ENCODE peak calls at places on chromosomes 12 and 14, in nine cellular contexts. H is prostate gland, X is upper lobe of left lung, V is spleen, R is breast epithelium, G is transverse colon, C is vagina, Q is HCT116, A is sigmoid colon. F is an unnamed sample.
A peak's percentile ranks its signal among the peaks of the same experiment; 100 is the strongest.

GRCh38 chr14:69424139-69424923 is 25.8 kb downstream of the SLC39A9 start:
- DNase-seq in H (no peak), X (no peak), V (no peak), R (no peak), G (no peak), C (no peak), Q (no peak), A (no peak), F (no peak)

GRCh38 chr12:45490232-45490881 is 239.1 kb upstream of the ARID2 start:
- DNase-seq in H (no peak), X (no peak), V (no peak), R (no peak), G (no peak), C (no peak), Q (no peak), A (no peak), F (no peak)

GRCh38 chr14:53048631-53049030 is 97.8 kb upstream of the FERMT2 start:
- DNase-seq in H (no peak), X (no peak), V (no peak), R (no peak), G (no peak), C (no peak), Q (no peak), A (no peak), F (no peak)

GRCh38 chr14:36604757-36605505 is 22.5 kb upstream of the NKX2-8 start:
- DNase-seq in H (peak; percentile 63), X (peak; percentile 54), V (no peak), R (peak; percentile 23), G (peak; percentile 40), C (no peak), Q (peak; percentile 76), A (no peak), F (peak; percentile 9)

GRCh38 chr12:106329231-106329985 is 26.9 kb downstream of the TCP11L2 start:
- DNase-seq in H (no peak), X (no peak), V (no peak), R (no peak), G (no peak), C (no peak), Q (no peak), A (no peak), F (no peak)

GRCh38 chr14:75240781-75241180 is 37.8 kb upstream of the FOS start:
- DNase-seq in H (no peak), X (no peak), V (no peak), R (no peak), G (no peak), C (no peak), Q (no peak), A (no peak), F (no peak)

GRCh38 chr14:23147676-23148075 is 28.6 kb upstream of the CEBPE start:
- DNase-seq in H (peak; percentile 37), X (no peak), V (no peak), R (no peak), G (no peak), C (no peak), Q (no peak), A (no peak), F (no peak)

GRCh38 chr14:52313903-52314481 is at the start of gene PTGER2:
- DNase-seq in H (peak; percentile 60), X (peak; percentile 94), V (peak; percentile 97), R (no peak), G (peak; percentile 95), C (no peak), Q (peak; percentile 57), A (peak; percentile 92), F (peak; percentile 23)

GRCh38 chr14:68538641-68539040 is 254.2 kb downstream of the ZFP36L1 start:
- DNase-seq in H (no peak), X (no peak), V (no peak), R (no peak), G (no peak), C (no peak), Q (no peak), A (no peak), F (no peak)

GRCh38 chr12:81819991-81820633 is 61.0 kb upstream of the PPFIA2 start:
- DNase-seq in H (no peak), X (no peak), V (no peak), R (no peak), G (no peak), C (no peak), Q (no peak), A (no peak), F (no peak)

GRCh38 chr14:49865431-49865859 is 12.9 kb upstream of the NEMF start:
- DNase-seq in H (peak; percentile 70), X (peak; percentile 80), V (peak; percentile 93), R (peak; percentile 71), G (peak; percentile 89), C (no peak), Q (no peak), A (peak; percentile 85), F (no peak)

GRCh38 chr14:102899516-102899900 is 23.0 kb upstream of the AMN start:
- DNase-seq in H (no peak), X (peak; percentile 6), V (no peak), R (no peak), G (no peak), C (no peak), Q (no peak), A (no peak), F (no peak)

DNA sequence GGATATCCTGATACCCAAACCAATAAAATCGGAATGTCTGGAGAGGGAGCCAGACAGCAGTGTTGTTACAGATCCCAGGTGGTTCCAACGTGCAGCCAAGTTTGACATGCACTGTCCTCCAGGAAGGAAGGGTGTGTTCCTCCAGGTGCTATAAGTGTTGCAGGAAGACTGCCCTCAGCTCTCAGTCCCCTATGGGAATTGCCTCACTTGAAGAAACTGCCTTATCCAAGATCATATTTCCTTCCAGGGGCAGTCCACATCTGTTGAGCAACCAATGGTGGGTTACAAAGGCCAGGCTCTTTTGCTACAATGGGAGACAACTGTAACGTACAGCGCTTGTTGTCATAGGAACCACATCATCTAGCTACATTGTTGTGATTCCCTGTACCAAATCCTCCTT is 13.3 kb upstream of the FBXW8 start:
- DNase-seq in H (no peak), X (no peak), V (no peak), R (no peak), G (no peak), C (no peak), Q (no peak), A (no peak), F (no peak)
- TF ChIP-seq POLR2A in H (no peak), X (no peak), V (no peak), R (no peak), G (no peak), C (no peak), Q (no peak), A (no peak), F (no peak)

DNA sequence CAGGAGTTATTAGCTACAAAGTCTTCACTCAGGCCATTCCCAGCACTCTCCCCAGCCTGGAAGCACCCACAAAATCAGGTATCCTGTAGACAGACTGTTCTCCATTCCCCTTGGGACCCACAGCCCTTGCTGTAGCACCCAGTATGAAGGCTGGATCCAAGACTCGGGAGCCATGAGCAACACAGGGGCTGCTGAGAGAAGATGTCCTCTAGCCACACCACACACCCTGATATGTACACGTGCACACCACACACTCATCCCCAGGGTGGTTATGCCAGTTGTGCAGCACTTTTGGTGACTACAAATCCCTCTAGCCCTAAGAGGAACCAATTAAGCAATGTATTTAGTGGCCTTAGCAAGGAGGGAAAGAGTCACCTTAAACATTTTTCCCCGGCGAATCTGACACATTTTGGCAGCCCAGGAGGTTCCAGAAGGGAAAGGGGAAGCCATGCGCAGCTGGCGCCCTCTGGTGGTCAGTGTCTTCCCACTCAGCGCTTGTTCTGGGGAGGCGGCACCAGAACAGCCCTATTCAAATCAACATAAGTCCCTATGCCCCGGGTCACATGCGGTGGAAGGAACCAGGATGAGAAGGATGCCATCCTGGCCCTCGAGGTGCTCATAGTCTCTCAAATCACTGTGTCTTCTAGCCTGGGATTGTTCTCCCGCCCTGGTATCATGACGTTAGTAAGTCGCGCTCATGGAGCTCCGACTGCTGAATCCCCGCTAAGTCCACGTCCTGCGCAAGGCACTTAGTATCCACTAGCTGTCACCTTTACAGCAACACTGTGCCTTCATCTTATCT is 96.9 kb downstream of the GCH1 start:
- DNase-seq in H (peak; percentile 69), X (peak; percentile 81), V (peak; percentile 91), R (peak; percentile 74), G (peak; percentile 80), C (peak; percentile 86), Q (peak; percentile 68), A (peak; percentile 89), F (peak; percentile 61)
- TF ChIP-seq POLR2AphosphoS5 in H (peak; percentile 41), X (no peak), V (no peak), R (no peak), G (no peak), C (peak; percentile 33), Q (no peak), A (peak; percentile 5), F (no peak)

DNA sequence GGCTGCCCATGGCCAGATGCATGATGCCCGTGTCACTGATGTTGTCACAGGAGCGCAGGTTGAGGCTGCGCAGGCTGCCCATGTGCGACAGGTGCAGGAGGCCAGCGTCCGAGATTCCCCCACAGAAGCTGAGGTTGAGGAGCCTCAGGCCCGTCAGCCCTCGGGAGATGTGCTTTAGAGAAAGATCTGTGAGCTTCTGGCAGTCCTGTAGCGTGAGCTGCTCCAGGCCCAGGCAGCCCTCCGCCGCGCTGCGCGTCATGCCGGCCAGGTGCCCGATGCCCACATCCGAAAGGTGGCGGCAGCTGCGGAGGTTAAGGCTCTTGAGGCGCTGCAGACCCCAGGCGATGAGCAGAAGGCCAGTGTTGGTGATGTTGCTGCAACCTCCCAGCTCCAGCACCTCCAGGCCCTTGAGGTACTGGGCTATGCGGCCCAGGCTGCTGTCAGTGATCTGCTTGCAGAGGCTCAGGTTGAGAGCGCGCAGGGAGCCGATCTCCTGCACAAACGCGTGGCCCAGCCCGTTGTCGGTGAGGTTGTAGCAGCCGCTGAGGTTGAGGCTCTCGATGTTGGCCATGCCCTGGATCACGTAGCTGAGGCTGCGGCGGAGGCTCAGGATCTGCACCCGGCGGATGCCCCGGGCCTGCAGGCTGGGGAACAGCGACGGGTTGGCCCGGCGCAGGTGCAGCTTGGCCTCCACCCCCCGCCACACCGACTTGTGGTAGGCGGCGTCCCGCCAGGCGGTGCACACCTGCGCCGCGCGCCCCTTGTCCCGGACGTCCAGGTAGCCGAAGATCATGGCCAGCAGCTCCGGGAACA is 943 bp downstream of the FBXL14 start:
- DNase-seq in H (peak; percentile 48), X (peak; percentile 66), V (peak; percentile 94), R (no peak), G (peak; percentile 74), C (no peak), Q (no peak), A (peak; percentile 78), F (no peak)
- TF ChIP-seq POLR2A in H (no peak), X (peak; percentile 46), V (no peak), R (no peak), G (peak; percentile 57), C (no peak), Q (no peak), A (no peak), F (no peak)

DNA sequence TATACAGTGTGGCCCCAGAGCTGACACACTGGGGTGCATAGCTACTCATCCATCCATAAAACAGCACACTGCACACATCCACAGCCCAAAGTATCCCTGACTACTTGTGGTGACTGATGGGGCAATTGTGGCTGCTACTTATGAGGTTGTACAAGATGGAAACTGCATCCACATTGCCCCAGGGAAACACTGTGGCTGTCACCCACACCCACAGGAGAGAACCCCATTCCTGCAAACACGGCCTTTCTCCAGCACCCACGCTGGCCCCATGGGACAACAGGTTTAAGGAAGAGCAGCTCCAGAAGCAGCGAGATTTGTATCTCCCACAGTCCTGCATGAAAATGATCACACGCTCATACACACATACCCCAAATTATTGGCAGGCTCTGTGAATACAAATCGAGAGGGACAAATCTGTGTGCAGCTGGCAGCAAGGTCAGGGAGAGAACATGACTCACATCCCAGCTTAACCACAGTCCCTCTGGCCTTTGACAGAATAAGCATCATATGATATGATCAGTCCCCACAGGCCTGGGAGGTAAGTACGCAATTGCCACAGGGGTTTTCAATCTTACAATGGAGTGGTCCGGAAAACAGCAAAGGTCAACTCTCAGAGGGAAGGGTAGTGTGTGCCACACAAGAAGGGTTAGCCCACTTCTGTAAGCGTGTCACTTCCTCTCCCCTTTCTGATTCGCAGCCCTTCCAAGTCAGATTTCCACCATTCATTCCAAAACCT is 61.9 kb downstream of the ESR2 start:
- DNase-seq in H (no peak), X (no peak), V (no peak), R (no peak), G (no peak), C (no peak), Q (no peak), A (no peak), F (no peak)
- TF ChIP-seq POLR2AphosphoS5 in H (no peak), X (no peak), V (no peak), R (no peak), G (no peak), C (no peak), Q (no peak), A (no peak), F (no peak)